ENCODE peak calls at places on chromosome 15, in six cellular contexts. D is Panc1, V is fibroblast of pulmonary artery, R is choroid plexus epithelial cell, I is HFF-Myc, X is cardiac fibroblast. Q is an unnamed sample.

GRCh38 chr15:88681610-88682221 is 42.9 kb downstream of the ISG20 start:
- DNase-seq in I (no peak), D (no peak), X (no peak), R (no peak), V (no peak), Q (no peak)

GRCh38 chr15:93486407-93487117 is 397.6 kb upstream of the RGMA start:
- DNase-seq in D (no peak), V (no peak), I (no peak), X (no peak), R (no peak), Q (no peak)

GRCh38 chr15:70362350-70362749 is 264.6 kb upstream of the TLE3 start:
- DNase-seq in X (no peak), D (no peak), R (no peak), V (no peak), I (no peak), Q (no peak)

GRCh38 chr15:20671665-20672064 is 130.1 kb upstream of the GOLGA6L6 start:
- DNase-seq in V (no peak), D (no peak), I (no peak), X (no peak), R (no peak), Q (no peak)

GRCh38 chr15:52369030-52369429 is 73.4 kb upstream of the MYO5C start:
- DNase-seq in D (no peak), X (no peak), I (no peak), R (no peak), V (no peak), Q (no peak)

GRCh38 chr15:73601449-73602425 is 31.5 kb downstream of the NPTN start:
- DNase-seq in V (peak; percentile 80), R (peak; percentile 66), X (peak; percentile 76), I (peak; percentile 31), D (peak; percentile 2), Q (no peak)

GRCh38 chr15:26661727-26662126 is 111.1 kb downstream of the GABRB3 start:
- DNase-seq in D (no peak), V (no peak), R (no peak), X (no peak), I (no peak), Q (no peak)

GRCh38 chr15:93144477-93145270 is 55.7 kb upstream of the RGMA start:
- DNase-seq in X (no peak), V (no peak), R (no peak), I (no peak), D (no peak), Q (no peak)

GRCh38 chr15:68888419-68888818 is 41.9 kb upstream of the SPESP1 start:
- DNase-seq in R (no peak), V (no peak), I (no peak), D (no peak), X (no peak), Q (peak; percentile 22)

DNA sequence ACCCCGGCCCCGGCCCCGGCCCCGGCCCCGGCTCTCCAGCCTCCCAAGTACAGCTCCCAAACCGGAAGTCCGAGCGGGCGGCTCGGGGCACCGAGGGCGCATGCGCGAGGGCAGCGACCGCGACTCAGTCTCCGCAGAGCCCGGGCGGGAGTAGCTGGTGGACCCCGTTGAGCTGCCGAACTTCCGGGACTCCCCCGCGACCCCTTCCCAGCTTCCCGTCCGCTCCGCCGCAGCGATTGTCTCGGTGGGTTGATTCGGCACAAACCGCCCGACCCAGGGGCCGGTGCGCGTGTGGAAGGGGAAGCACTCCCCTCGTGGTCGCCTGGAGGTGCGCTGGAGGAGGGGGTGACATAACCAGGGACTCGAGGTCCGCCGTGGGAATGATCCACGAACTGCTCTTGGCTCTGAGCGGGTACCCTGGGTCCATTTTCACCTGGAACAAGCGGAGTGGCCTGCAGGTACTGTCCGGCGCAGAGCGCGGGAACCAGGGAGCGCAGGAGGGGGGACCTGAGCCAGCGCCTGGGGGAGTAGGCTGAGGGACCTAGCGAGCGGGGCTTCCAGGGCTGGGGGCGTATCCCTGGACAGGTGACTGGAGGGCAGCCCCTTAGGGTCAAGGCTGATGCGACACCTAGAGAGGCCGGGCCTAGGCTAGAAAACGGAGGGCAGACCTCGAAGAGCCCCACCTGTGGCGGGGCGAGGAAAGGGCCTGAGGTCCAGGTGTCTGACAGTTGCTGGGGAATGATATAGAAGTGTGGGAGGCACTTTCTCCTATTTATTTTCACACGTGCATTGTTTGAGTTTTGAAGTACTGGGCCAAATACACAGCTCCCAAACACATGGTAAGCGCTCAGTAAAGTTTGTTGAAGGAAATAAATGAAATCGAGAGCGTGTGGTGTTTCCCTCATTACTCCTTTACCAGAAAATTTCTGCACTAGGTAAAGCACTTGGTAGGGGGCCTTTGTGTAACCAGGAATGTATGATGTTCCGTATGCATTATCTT is at the start of the genes TUBGCP4 and ZSCAN29:
- DNase-seq in V (peak; percentile 75), D (no peak), X (peak; percentile 82), R (peak; percentile 69), I (peak; percentile 30), Q (peak; percentile 95)
- TF ChIP-seq CTCF in V (peak; percentile 28), D (peak; percentile 73), X (peak; percentile 45), R (peak; percentile 44), I (peak; percentile 31), Q (peak; percentile 55)

GRCh38 chr15:60469893-60470641 is 8.9 kb downstream of the ICE2 start:
- DNase-seq in V (peak; percentile 50), X (peak; percentile 13), D (no peak), R (peak; percentile 54), I (no peak), Q (no peak)
- TF ChIP-seq CTCF in V (no peak), X (no peak), D (no peak), R (no peak), I (no peak), Q (no peak)

GRCh38 chr15:77546870-77547269 is 85.8 kb downstream of the LINGO1 start:
- DNase-seq in D (no peak), I (no peak), R (no peak), X (no peak), V (no peak), Q (no peak)

GRCh38 chr15:77547801-77548607 is 84.7 kb downstream of the LINGO1 start:
- DNase-seq in D (no peak), V (no peak), X (no peak), I (no peak), R (no peak), Q (no peak)

GRCh38 chr15:77549552-77550274 is 83.0 kb downstream of the LINGO1 start:
- DNase-seq in R (no peak), I (no peak), V (no peak), X (no peak), D (no peak), Q (no peak)

GRCh38 chr15:77550275-77551251 is 82.1 kb downstream of the LINGO1 start:
- DNase-seq in R (no peak), D (no peak), V (no peak), X (no peak), I (no peak), Q (no peak)

DNA sequence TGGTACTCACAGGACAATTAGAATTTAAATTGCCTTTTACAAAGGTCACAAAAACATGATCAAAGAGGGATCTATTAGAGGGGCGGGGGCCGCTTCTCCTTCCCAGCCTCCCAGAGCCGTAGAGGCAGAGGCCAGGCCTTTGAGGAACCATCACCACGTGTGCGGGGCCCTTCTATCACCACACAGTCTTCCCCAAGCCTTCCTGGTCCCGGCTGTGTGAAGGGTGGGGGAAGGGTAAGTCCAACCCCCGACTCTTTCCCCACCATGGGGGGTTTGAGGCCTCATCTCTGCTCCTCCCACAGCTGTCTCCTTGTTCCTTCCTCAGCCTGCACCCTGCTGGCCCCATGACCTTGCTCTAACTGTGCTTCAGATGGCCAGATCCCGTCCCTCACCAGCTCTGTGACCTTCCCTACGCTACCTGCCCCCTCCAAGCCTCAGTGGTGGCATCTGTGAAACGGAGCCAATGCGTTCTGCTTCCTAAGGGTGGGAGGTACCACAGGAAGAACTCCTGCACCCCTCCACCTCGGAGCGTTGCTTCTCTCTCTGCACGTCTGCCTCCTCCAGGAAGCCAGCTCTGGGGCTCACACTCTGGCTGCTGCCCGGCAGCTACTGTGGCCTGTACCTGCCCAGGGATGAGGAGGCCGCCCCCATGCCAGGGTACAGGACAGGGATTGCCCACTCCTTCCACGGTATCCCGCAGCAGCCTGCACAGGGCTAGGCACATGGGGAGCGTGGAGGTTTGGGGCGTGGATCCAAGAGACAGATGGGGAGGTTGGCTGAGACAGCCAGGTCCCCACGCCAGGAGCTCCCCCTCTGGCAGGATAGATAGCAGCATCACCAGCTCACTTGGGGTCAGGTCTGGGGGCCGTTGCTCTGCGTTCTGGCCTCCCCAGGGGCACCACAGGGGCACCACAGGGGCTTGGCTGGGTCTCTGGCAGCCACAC is 83.8 kb downstream of the LINGO1 start:
- DNase-seq in R (no peak), D (no peak), V (no peak), I (no peak), X (no peak), Q (no peak)
- TF ChIP-seq CTCF in R (no peak), D (no peak), V (no peak), I (peak; percentile 4), X (no peak), Q (peak; percentile 3)

DNA sequence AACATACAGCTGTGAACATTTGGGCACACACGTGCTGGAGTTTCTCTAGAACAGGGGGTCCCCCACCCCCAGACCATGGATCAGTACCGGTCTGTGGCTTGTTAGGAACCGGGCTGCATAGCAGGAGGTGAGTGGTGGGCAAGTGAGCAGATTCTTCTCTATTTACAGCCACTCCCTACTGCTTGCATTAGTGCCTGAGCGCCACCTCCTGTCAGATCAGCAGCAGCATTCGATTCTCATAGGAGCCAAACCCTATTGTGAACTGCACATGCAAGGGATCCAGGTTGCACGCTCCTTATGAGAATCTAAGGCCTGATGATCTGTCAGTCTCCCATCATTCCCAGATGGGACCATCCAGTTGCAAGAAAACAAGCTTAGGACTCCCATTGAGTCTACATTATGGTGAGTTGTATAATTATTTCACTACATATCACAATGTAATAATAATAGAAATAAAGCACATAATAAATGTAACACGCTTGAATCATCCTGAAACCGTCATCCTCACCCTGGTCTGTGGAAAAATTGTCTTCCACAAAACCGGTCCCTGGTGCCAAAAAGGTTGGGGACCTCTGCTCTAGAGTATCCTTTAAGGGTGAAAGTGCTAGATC is 25.8 kb downstream of the CHRM5 start:
- DNase-seq in X (peak; percentile 51), I (no peak), R (peak; percentile 79), D (no peak), V (peak; percentile 57), Q (no peak)
- TF ChIP-seq CTCF in X (peak; percentile 59), I (peak; percentile 51), R (peak; percentile 81), D (peak; percentile 80), V (peak; percentile 63), Q (peak; percentile 69)

GRCh38 chr15:89864958-89865739 is 28.6 kb downstream of the AP3S2 start:
- DNase-seq in X (no peak), I (no peak), V (no peak), D (no peak), R (no peak), Q (no peak)
- TF ChIP-seq CTCF in X (no peak), I (no peak), V (no peak), D (peak; percentile 29), R (peak; percentile 7), Q (no peak)

GRCh38 chr15:48516125-48516524 is 129.4 kb downstream of the FBN1 start:
- DNase-seq in X (peak; percentile 31), I (no peak), R (no peak), V (peak; percentile 17), D (no peak), Q (no peak)

GRCh38 chr15:48522123-48522522 is 123.4 kb downstream of the FBN1 start:
- DNase-seq in I (no peak), X (no peak), R (no peak), V (no peak), D (no peak), Q (no peak)

GRCh38 chr15:48515497-48515896 is 130.0 kb downstream of the FBN1 start:
- DNase-seq in I (no peak), X (no peak), D (no peak), R (peak; percentile 47), V (no peak), Q (no peak)

GRCh38 chr15:48522911-48523310 is 122.6 kb downstream of the FBN1 start:
- DNase-seq in I (no peak), X (no peak), D (no peak), V (no peak), R (no peak), Q (no peak)

GRCh38 chr15:48520376-48521155 is 124.9 kb downstream of the FBN1 start:
- DNase-seq in X (no peak), V (no peak), D (no peak), R (peak; percentile 60), I (no peak), Q (no peak)
- TF ChIP-seq CTCF in X (no peak), V (no peak), D (peak; percentile 38), R (no peak), I (no peak), Q (no peak)

Q was measured in GM13977.